ENCODE peak calls at places on chromosome 11, in seven cellular contexts. I, C, M, Z, L, P and A are unnamed samples.

GRCh38 chr11:1864831-1865665 is 12.2 kb downstream of the LSP1 start:
- DNase-seq in C (no peak), I (no peak), M (no peak), L (peak), P (no peak), Z (no peak), A (no peak)

GRCh38 chr11:94650756-94651155 is 83.6 kb downstream of the PIWIL4 start:
- DNase-seq in M (peak), P (no peak), L (no peak), I (no peak), C (no peak), Z (no peak), A (no peak)

GRCh38 chr11:116478205-116478604 is 294.6 kb downstream of the BUD13 start:
- DNase-seq in I (no peak), P (no peak), Z (no peak), M (no peak), L (no peak), C (no peak), A (no peak)

GRCh38 chr11:6319001-6319878 is 1.1 kb downstream of the CAVIN3 start:
- DNase-seq in I (peak), L (peak), P (no peak), Z (no peak), M (peak), C (no peak), A (no peak)

GRCh38 chr11:43923327-43924111 is 18.9 kb upstream of the C11orf96 start:
- DNase-seq in C (no peak), Z (no peak), P (no peak), L (peak), I (peak), M (no peak), A (no peak)

GRCh38 chr11:130858215-130858614 is 58.1 kb downstream of the SNX19 start:
- DNase-seq in Z (no peak), I (peak), C (no peak), L (no peak), P (no peak), M (no peak), A (no peak)

GRCh38 chr11:72721689-72722049 is 30.5 kb downstream of the ARAP1 start:
- DNase-seq in M (peak), P (peak), L (no peak), C (no peak), I (no peak), Z (no peak), A (no peak)

GRCh38 chr11:12110714-12111481 is 508 bp downstream of the MICAL2 start:
- DNase-seq in C (no peak), L (peak), Z (peak), I (peak), M (peak), P (peak), A (peak)

GRCh38 chr11:55658031-55658573 is 3.9 kb upstream of the OR4C6 start:
- DNase-seq in I (no peak), C (no peak), L (no peak), P (no peak), M (no peak), Z (no peak), A (no peak)

GRCh38 chr11:46247090-46247489 is 30.4 kb upstream of the CREB3L1 start:
- DNase-seq in C (no peak), Z (no peak), I (no peak), M (no peak), P (no peak), L (no peak), A (no peak)

GRCh38 chr11:18304745-18305144 is 17.2 kb downstream of the HPS5 start:
- DNase-seq in L (no peak), P (no peak), Z (no peak), I (no peak), M (peak), C (no peak), A (no peak)